ENCODE peak calls at places on chromosomes 16 and 17, in six cellular contexts. Z is body of pancreas; W is stimulated activated naive CD8-positive, alpha-beta T cell treated with anti-CD3 and anti-CD28 coated beads, Interleukin-15, Interleukin-2, amounts not matched to agents 100 U/mL and 50 U/mL, for 24 hours; O is activated CD8-positive, alpha-beta memory T cell treated with anti-CD3 and anti-CD28 coated beads, Interleukin-2, amount 10 ng/mL, durations not matched to agents 7 days and 5 days; N is SK-N-SH treated with all-trans-retinoic acid at 6 μM for 48 hours; P is left cardiac atrium. S is an unnamed sample.

GRCh38 chr17:57608369-57609124 is 136.6 kb downstream of the CCDC182 start:
- ATAC-seq in Z (no peak), W (no peak), O (no peak), N (no peak), P (no peak), S (no peak)

GRCh38 chr16:87680272-87680644 is 78.0 kb downstream of the JPH3 start:
- ATAC-seq in Z (no peak), W (no peak), O (no peak), N (no peak), P (no peak), S (no peak)

GRCh38 chr16:84029297-84030096 is 13.1 kb downstream of the SLC38A8 start:
- ATAC-seq in Z (no peak), W (peak; percentile 26), O (no peak), N (no peak), P (no peak), S (no peak)

GRCh38 chr17:59331129-59331928 is at the start of gene YPEL2:
- ATAC-seq in Z (peak; percentile 89), W (peak; percentile 90), O (peak; percentile 95), N (peak; percentile 98), P (peak; percentile 94), S (peak; percentile 95)

GRCh38 chr16:3494574-3494973 is 715 bp downstream of the C16orf90 start:
- ATAC-seq in Z (no peak), W (no peak), O (no peak), N (no peak), P (no peak), S (no peak)

GRCh38 chr16:70476272-70477020 is 22.1 kb downstream of the FCSK start:
- ATAC-seq in Z (no peak), W (peak; percentile 95), O (peak; percentile 93), N (peak; percentile 85), P (peak; percentile 21), S (peak; percentile 54)

GRCh38 chr16:2253293-2253692 is 1.9 kb upstream of the ECI1 start:
- ATAC-seq in Z (no peak), W (no peak), O (no peak), N (no peak), P (no peak), S (no peak)

GRCh38 chr17:3773966-3774365 is 27.0 kb downstream of the ITGAE start:
- ATAC-seq in Z (no peak), W (no peak), O (no peak), N (no peak), P (no peak), S (no peak)

GRCh38 chr17:17840751-17841591 is 4.2 kb upstream of the SREBF1 start:
- ATAC-seq in Z (no peak), W (no peak), O (no peak), N (peak; percentile 3), P (peak; percentile 0), S (peak; percentile 63)

GRCh38 chr17:11144358-11145233 is 96.4 kb upstream of the SHISA6 start:
- ATAC-seq in Z (no peak), W (no peak), O (no peak), N (no peak), P (peak; percentile 72), S (peak; percentile 85)

GRCh38 chr17:27207073-27207511 is 86.8 kb upstream of the WSB1 start:
- ATAC-seq in Z (no peak), W (no peak), O (no peak), N (peak; percentile 81), P (peak; percentile 85), S (peak; percentile 93)

GRCh38 chr17:72378414-72379395 is 257.9 kb downstream of the SOX9 start:
- ATAC-seq in Z (no peak), W (no peak), O (no peak), N (no peak), P (no peak), S (no peak)

GRCh38 chr16:35452471-35452870 is 1993.1 kb downstream of the TP53TG3F start:
- ATAC-seq in Z (no peak), W (no peak), O (no peak), N (no peak), P (no peak), S (no peak)

GRCh38 chr17:63412234-63412633 is 33.9 kb downstream of the CYB561 start:
- ATAC-seq in Z (no peak), W (no peak), O (no peak), N (no peak), P (no peak), S (no peak)

GRCh38 chr17:31571124-31571892 is 179.8 kb downstream of the RAB11FIP4 start:
- ATAC-seq in Z (peak; percentile 86), W (no peak), O (no peak), N (peak; percentile 87), P (peak; percentile 87), S (peak; percentile 8)

GRCh38 chr17:16381496-16381820 is 567 bp downstream of the UBB start:
- ATAC-seq in Z (no peak), W (peak; percentile 19), O (peak; percentile 7), N (peak; percentile 2), P (peak; percentile 2), S (no peak)

GRCh38 chr17:54992797-54993639 is 24.5 kb downstream of the STXBP4 start:
- ATAC-seq in Z (peak; percentile 73), W (peak; percentile 63), O (peak; percentile 51), N (peak; percentile 89), P (peak; percentile 47), S (peak; percentile 73)

GRCh38 chr16:80198265-80198994 is 342.4 kb upstream of the DYNLRB2 start:
- ATAC-seq in Z (no peak), W (no peak), O (no peak), N (no peak), P (no peak), S (no peak)

GRCh38 chr16:29943846-29944669 is 17.8 kb upstream of the TMEM219 start:
- ATAC-seq in Z (peak; percentile 95), W (no peak), O (no peak), N (peak; percentile 99), P (peak; percentile 100), S (peak; percentile 98)

GRCh38 chr16:51175081-51175480 is 24.0 kb upstream of the SALL1 start:
- ATAC-seq in Z (no peak), W (no peak), O (no peak), N (no peak), P (no peak), S (no peak)

GRCh38 chr17:41307647-41308046 is 1.5 kb downstream of the KRTAP16-1 start:
- ATAC-seq in Z (no peak), W (no peak), O (no peak), N (no peak), P (peak; percentile 39), S (no peak)

GRCh38 chr17:78618264-78619066 is 41.3 kb upstream of the DNAH17 start:
- ATAC-seq in Z (peak; percentile 38), W (no peak), O (no peak), N (no peak), P (peak; percentile 34), S (no peak)